ENCODE peak calls at places on chromosome 6, in seven cellular contexts. W is gastrocnemius medialis, O is breast epithelium, N is GM12865, H is kidney epithelial cell, Q is GM06990, T is AG04450. C is an unnamed sample.

GRCh38 chr6:73180718-73181619 is 44.3 kb downstream of the KHDC1L start:
- DNase-seq in W (no peak), O (no peak), N (peak; percentile 81), H (peak; percentile 38), Q (peak; percentile 37), T (peak; percentile 44), C (peak; percentile 85)

GRCh38 chr6:89887452-89888137 is 6.7 kb upstream of the GJA10 start:
- DNase-seq in W (no peak), O (no peak), N (no peak), H (no peak), Q (peak; percentile 9), T (no peak), C (no peak)

GRCh38 chr6:170529839-170530520 is 23.1 kb downstream of the PSMB1 start:
- DNase-seq in W (peak; percentile 60), O (peak; percentile 69), N (peak; percentile 66), H (peak; percentile 16), Q (no peak), T (peak; percentile 46), C (peak; percentile 79)

GRCh38 chr6:68559716-68560115 is 75.4 kb upstream of the ADGRB3 start:
- DNase-seq in W (no peak), O (no peak), N (no peak), H (no peak), Q (no peak), T (no peak), C (no peak)

GRCh38 chr6:150925655-150925928 is 60.1 kb downstream of the MTHFD1L start:
- DNase-seq in W (no peak), O (no peak), N (no peak), H (no peak), Q (no peak), T (no peak), C (no peak)

GRCh38 chr6:33193619-33194018 is 1.4 kb upstream of the COL11A2 start:
- DNase-seq in W (no peak), O (no peak), N (no peak), H (no peak), Q (no peak), T (no peak), C (no peak)

GRCh38 chr6:100186552-100186951 is 192.5 kb upstream of the MCHR2 start:
- DNase-seq in W (no peak), O (no peak), N (no peak), H (peak; percentile 18), Q (no peak), T (no peak), C (peak; percentile 11)

GRCh38 chr6:41693866-41694265 is 41.5 kb downstream of the TFEB start:
- DNase-seq in W (no peak), O (no peak), N (no peak), H (no peak), Q (no peak), T (no peak), C (no peak)

GRCh38 chr6:431504-431903 is 40.0 kb downstream of the IRF4 start:
- DNase-seq in W (no peak), O (no peak), N (peak; percentile 54), H (no peak), Q (no peak), T (no peak), C (no peak)

GRCh38 chr6:52213127-52213526 is 27.0 kb downstream of the IL17A start:
- DNase-seq in W (no peak), O (no peak), N (peak; percentile 53), H (no peak), Q (no peak), T (no peak), C (no peak)

GRCh38 chr6:95978230-95978629 is 37.5 kb upstream of the FUT9 start:
- DNase-seq in W (no peak), O (no peak), N (no peak), H (peak; percentile 47), Q (no peak), T (no peak), C (no peak)

GRCh38 chr6:89299451-89299850 is 15.6 kb downstream of the GABRR2 start:
- DNase-seq in W (no peak), O (no peak), N (no peak), H (no peak), Q (no peak), T (no peak), C (no peak)

GRCh38 chr6:41805830-41806774 is 18.6 kb downstream of the TOMM6 start:
- DNase-seq in W (no peak), O (no peak), N (no peak), H (no peak), Q (no peak), T (no peak), C (no peak)

GRCh38 chr6:128966934-128967333 is 84.0 kb downstream of the LAMA2 start:
- DNase-seq in W (no peak), O (no peak), N (no peak), H (no peak), Q (no peak), T (no peak), C (no peak)

GRCh38 chr6:103784117-103784516 is 1075.6 kb downstream of the HACE1 start:
- DNase-seq in W (no peak), O (no peak), N (no peak), H (no peak), Q (no peak), T (no peak), C (no peak)

GRCh38 chr6:30787954-30788353 is 43.6 kb upstream of the IER3 start:
- DNase-seq in W (peak; percentile 4), O (no peak), N (no peak), H (no peak), Q (no peak), T (no peak), C (no peak)

GRCh38 chr6:157760589-157761330 is 62.3 kb upstream of the SNX9 start:
- DNase-seq in W (no peak), O (no peak), N (no peak), H (peak; percentile 70), Q (no peak), T (peak; percentile 37), C (peak; percentile 96)

GRCh38 chr6:118177720-118178119 is 270.7 kb downstream of the SLC35F1 start:
- DNase-seq in W (no peak), O (no peak), N (no peak), H (no peak), Q (no peak), T (no peak), C (no peak)

DNA sequence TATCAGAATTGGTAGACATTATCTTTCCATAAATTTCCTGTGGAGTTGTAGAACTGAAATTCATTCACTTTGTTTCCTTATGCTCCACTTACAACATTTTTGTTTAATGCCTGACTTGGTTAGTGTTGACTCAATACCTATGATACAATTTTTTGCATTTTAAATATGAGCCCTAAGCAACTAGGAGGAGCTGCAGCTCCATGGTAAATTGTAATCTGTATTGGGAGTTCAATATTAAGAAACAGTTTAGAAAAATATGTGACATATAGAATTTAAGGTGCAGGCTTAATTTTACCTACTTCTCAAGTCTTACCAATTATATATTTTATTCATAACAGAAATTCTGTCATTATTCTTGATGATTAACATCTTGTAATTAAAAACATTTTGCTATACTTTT is 868.3 kb downstream of the EYS start:
- DNase-seq in W (no peak), O (no peak), N (no peak), H (no peak), Q (no peak), T (no peak), C (no peak)
- TF ChIP-seq CTCF in W (no peak), O (no peak), N (no peak), H (no peak), Q (no peak), T (peak; percentile 33), C (no peak)

DNA sequence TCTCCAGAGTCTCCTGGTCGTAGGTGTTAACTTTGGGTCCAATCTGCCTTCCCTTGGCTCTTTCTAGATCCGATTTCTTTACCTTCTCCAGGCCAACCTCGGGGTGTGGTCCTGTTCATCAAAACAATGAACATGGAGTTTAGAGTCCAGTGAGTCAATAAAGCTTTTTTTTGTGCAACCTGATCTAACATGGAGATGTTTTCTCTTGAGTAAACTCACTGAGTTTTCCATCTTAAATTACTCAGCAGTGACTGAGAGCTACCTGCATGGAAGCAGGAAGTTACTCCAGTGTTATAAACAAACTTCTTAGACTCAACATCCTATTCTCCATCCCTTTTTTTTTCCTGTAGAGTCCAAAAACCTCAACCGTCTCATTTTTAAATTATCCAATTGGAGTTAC is 14.9 kb upstream of the SLC22A1 start:
- DNase-seq in W (no peak), O (no peak), N (no peak), H (no peak), Q (no peak), T (no peak), C (no peak)
- H3K4me3 ChIP-seq in W (no peak overlapping the region), O (no peak overlapping the region), N (no peak overlapping the region), H (no peak overlapping the region), Q (no peak overlapping the region), T (no peak overlapping the region), C (no peak overlapping the region)

DNA sequence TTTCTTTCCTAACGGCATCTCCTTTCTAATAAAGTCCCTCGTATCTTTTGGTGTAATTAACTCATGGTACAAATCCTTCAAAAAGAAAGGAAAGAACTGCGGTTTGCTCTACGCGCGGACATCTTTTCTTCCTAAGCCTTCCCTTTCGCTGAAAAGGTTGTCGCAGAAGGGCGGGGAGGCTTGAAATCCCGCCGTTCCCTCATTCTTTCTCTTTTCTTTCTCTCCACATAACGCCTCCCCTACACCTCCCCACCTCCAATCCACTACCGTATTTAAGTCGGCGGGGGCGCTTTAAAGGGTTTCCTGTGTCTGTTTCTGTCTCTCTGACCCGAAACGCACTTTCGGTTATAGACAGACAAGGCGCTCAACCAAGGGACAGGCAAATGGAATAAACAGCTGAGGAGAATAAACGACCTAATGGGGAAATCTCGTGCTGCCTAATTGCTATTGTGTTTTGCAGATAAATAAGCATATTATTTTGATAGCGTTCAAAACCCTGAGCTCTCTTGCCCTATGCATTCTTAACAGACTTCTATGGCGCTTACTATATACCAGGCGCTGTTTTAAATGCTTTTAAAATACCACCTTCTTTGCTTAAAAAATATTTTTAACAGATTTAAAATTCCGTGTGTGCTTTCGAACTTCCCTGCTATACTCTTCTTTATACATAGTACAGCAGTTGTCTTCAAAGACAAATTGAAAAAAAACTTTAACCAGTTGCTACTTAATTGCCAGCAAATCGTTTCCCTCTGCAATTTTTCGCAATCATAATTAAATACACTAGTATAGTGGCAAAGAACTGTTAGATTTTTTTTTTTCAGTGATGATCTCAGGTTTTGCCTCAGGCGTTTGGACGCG is 2.5 kb upstream of the HEY2 start:
- DNase-seq in W (peak; percentile 78), O (no peak), N (peak; percentile 80), H (no peak), Q (peak; percentile 29), T (no peak), C (peak; percentile 55)
- TF ChIP-seq CTCF in W (no peak), O (no peak), N (no peak), H (no peak), Q (peak; percentile 14), T (no peak), C (peak; percentile 1)

DNA sequence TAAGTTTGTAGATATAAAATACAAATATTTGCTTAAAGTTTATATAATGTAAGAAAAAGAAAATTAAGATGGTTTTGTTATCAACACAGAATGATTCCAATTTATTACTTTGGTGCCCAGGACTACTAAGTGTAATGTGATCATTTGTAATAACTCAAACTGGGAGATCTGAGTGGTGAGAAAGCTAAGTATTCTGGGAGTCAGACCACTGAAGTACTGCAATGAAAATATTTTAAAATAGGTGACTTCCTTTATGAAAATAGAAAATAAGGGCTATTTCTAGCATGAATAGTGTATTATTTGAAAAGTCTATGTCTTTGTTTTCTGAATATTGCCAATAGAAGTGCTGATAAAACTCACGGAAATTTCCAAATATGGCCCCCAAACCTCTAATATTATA is 305.6 kb upstream of the MAN1A1 start:
- DNase-seq in W (no peak), O (no peak), N (no peak), H (no peak), Q (no peak), T (no peak), C (no peak)
- H3K4me3 ChIP-seq in W (no peak overlapping the region), O (no peak overlapping the region), N (no peak overlapping the region), H (no peak overlapping the region), Q (no peak overlapping the region), T (no peak overlapping the region), C (no peak overlapping the region)

C was measured in fibroblast of the aortic adventitia.